ENCODE peak calls at places on chromosome 4, in six cellular contexts. T is epithelial cell of esophagus, D is neural crest cell, P is A549, B is AG09319, U is stomach. R is an unnamed sample.

GRCh38 chr4:7904108-7904516 is 35.5 kb downstream of the AFAP1 start:
- DNase-seq in T (peak), D (peak), P (no peak), B (no peak), U (no peak), R (no peak)

GRCh38 chr4:75723117-75723801 is 1.1 kb upstream of the USO1 start:
- DNase-seq in T (peak), D (no peak), P (no peak), B (no peak), U (no peak), R (no peak)

GRCh38 chr4:2793920-2794706 is 1.2 kb downstream of the SH3BP2 start:
- DNase-seq in T (peak), D (no peak), P (no peak), B (no peak), U (peak), R (peak)

GRCh38 chr4:8726344-8726851 is 133.8 kb downstream of the CPZ start:
- DNase-seq in T (no peak), D (no peak), P (no peak), B (no peak), U (peak), R (no peak)

GRCh38 chr4:8044699-8045098 is 105.0 kb upstream of the AFAP1 start:
- DNase-seq in T (no peak), D (no peak), P (no peak), B (no peak), U (no peak), R (no peak)

GRCh38 chr4:139246166-139246565 is 33.9 kb downstream of the MGARP start:
- DNase-seq in T (no peak), D (no peak), P (no peak), B (no peak), U (no peak), R (no peak)

GRCh38 chr4:139749313-139749712 is 83.7 kb downstream of the MGST2 start:
- DNase-seq in T (no peak), D (no peak), P (no peak), B (no peak), U (no peak), R (no peak)

GRCh38 chr4:55722132-55722531 is 86.0 kb upstream of the NMU start:
- DNase-seq in T (no peak), D (no peak), P (no peak), B (no peak), U (no peak), R (no peak)

GRCh38 chr4:36243355-36244256 is 708 bp downstream of the ARAP2 start:
- DNase-seq in T (peak), D (peak), P (peak), B (no peak), U (peak), R (peak)

GRCh38 chr4:108213308-108213707 is 44.6 kb upstream of the LEF1 start:
- DNase-seq in T (no peak), D (no peak), P (no peak), B (no peak), U (no peak), R (no peak)

GRCh38 chr4:148773313-148773712 is 331.1 kb upstream of the NR3C2 start:
- DNase-seq in T (no peak), D (no peak), P (no peak), B (no peak), U (no peak), R (no peak)

GRCh38 chr4:148764720-148765119 is 322.5 kb upstream of the NR3C2 start:
- DNase-seq in T (no peak), D (no peak), P (no peak), B (no peak), U (no peak), R (no peak)

GRCh38 chr4:148770848-148771247 is 328.6 kb upstream of the NR3C2 start:
- DNase-seq in T (peak), D (no peak), P (no peak), B (no peak), U (no peak), R (no peak)

GRCh38 chr4:148774134-148774533 is 331.9 kb upstream of the NR3C2 start:
- DNase-seq in T (no peak), D (no peak), P (no peak), B (no peak), U (no peak), R (no peak)

GRCh38 chr4:148770377-148770776 is 328.2 kb upstream of the NR3C2 start:
- DNase-seq in T (no peak), D (no peak), P (no peak), B (no peak), U (no peak), R (no peak)
- TF ChIP-seq CTCF in T (no peak), D (no peak), P (no peak), B (no peak), U (no peak), R (no peak)

DNA sequence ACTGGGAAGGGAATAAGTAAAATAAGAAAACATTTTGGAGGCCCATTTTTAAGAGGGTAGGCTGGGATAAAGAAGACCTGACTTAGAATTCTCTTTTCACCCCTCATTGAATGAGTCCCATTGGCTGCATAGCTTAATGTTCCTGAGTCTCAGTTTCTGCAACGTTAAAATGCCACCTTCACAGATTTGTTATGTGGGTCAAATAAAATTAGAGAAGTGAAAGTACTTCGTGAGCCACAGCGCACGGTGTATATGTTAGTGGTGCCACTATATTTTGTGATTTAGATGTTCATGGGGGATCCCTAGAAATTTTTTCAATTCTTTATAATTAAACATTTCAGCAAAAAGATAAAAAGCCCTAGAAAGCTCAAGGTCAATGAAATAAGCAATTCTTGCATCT is 109.2 kb upstream of the HS3ST1 start:
- DNase-seq in T (no peak), D (no peak), P (no peak), B (no peak), U (no peak), R (no peak)
- TF ChIP-seq CTCF in T (no peak), D (no peak), P (no peak), B (no peak), U (no peak), R (no peak)

GRCh38 chr4:173170210-173170778 is 1.7 kb downstream of the GALNT7 start:
- DNase-seq in T (no peak), D (no peak), P (no peak), B (no peak), U (no peak), R (no peak)

GRCh38 chr4:173169428-173170209 is 1.0 kb downstream of the GALNT7 start:
- DNase-seq in T (peak), D (peak), P (peak), B (no peak), U (peak), R (peak)

GRCh38 chr4:173171987-173172386 is 3.4 kb downstream of the GALNT7 start:
- DNase-seq in T (no peak), D (no peak), P (no peak), B (no peak), U (no peak), R (no peak)

GRCh38 chr4:173169178-173169427 is 492 bp downstream of the GALNT7 start:
- DNase-seq in T (no peak), D (no peak), P (no peak), B (no peak), U (no peak), R (no peak)

DNA sequence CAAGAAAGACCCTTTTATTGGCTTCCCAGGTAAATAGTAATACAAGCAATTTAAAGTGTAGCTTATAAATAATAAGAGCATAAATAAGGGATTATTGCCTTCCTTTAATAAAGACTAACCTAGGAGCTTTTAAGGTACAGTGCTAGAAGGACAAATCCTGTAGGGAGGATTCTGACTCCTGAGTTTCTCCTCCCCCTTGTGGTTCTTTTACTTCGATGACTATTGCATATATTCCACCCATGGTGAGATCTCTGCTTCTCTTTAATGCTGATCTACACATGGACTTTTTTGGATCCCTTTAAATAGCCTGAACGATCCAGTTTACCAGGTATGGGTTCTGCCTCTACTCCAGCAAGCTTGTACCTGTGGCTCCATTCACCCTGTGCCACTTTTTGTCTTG is 2.5 kb downstream of the GALNT7 start:
- DNase-seq in T (peak), D (no peak), P (peak), B (no peak), U (no peak), R (no peak)
- TF ChIP-seq CTCF in T (peak), D (peak), P (peak), B (peak), U (peak), R (no peak)

DNA sequence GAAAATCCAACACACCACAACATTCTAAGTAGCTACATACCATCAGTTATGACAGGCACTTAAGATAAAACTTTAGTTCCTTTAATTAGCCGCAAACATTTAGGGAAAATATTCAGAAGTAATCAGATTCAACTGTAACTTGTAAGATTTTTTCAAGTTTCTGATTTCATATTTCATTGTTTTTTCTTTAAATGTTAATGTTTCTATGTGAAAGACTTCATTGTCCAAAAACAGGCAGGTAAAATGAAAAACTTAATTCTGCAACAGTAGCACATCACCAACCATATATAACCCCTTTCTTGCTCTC is 11.6 kb upstream of the ODAM start:
- DNase-seq in T (no peak), D (no peak), P (no peak), B (no peak), U (no peak), R (no peak)
- TF ChIP-seq CTCF in T (no peak), D (peak), P (no peak), B (no peak), U (no peak), R (peak)

GRCh38 chr4:150717952-150718351 is 136.0 kb downstream of the MAB21L2 start:
- DNase-seq in T (no peak), D (no peak), P (no peak), B (no peak), U (no peak), R (no peak)

GRCh38 chr4:150725957-150726523 is 144.1 kb downstream of the MAB21L2 start:
- DNase-seq in T (no peak), D (no peak), P (no peak), B (no peak), U (no peak), R (no peak)

GRCh38 chr4:150723727-150724411 is 141.9 kb downstream of the MAB21L2 start:
- DNase-seq in T (no peak), D (no peak), P (no peak), B (no peak), U (no peak), R (no peak)

GRCh38 chr4:150720973-150721518 is 139.1 kb downstream of the MAB21L2 start:
- DNase-seq in T (no peak), D (no peak), P (no peak), B (no peak), U (no peak), R (no peak)

DNA sequence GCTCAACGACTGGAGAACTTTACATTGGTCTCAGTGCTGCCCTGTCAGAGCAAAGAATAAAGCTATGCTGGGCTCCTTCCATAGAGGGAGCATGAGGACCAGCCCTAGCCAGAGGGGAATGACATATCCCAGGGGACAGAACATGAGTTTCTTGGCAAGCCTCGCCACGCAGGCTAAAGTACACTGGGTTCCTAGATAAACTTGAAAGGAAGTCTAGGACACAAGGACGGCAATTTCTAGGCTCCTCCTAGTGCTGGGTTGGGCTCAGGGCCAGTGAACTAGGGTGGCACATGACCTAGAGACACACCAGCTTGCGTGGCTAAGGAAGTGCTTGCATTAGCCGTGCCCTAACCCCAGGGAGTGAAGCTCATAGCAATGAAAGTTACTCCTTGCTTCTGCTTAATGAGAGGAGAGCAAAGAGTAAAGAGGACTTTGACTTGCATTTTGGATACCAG is 141.0 kb downstream of the MAB21L2 start:
- DNase-seq in T (peak), D (no peak), P (no peak), B (no peak), U (peak), R (peak)
- TF ChIP-seq CTCF in T (peak), D (no peak), P (no peak), B (no peak), U (no peak), R (no peak)

R was measured in Calu3.